ENCODE peak calls at places on chromosome 15, in four cellular contexts. Z is AG08395; L is H7; E is activated naive CD4-positive, alpha-beta T cell treated with anti-CD3 and anti-CD28 coated beads, Interleukin-2, amount 10 ng/mL, durations not matched to agents 7 days and 5 days. W is an unnamed sample.

GRCh38 chr15:56496635-56497034 is 31.7 kb upstream of the MNS1 start:
- DNase-seq in Z (peak), E (no peak), L (peak), W (peak)

GRCh38 chr15:77830041-77830440 is 197.3 kb upstream of the LINGO1 start:
- DNase-seq in Z (peak), E (no peak), L (no peak), W (peak)

GRCh38 chr15:59353994-59354951 is 18.4 kb downstream of the MYO1E start:
- DNase-seq in E (peak), L (peak), Z (no peak), W (no peak)

GRCh38 chr15:100330221-100330620 is 11.6 kb downstream of the ADAMTS17 start:
- DNase-seq in Z (no peak), L (no peak), E (peak), W (no peak)

GRCh38 chr15:68658641-68659358 is 80.0 kb downstream of the CORO2B start:
- DNase-seq in E (no peak), Z (no peak), L (peak), W (no peak)

GRCh38 chr15:99438222-99438592 is 127.6 kb upstream of the MEF2A start:
- DNase-seq in E (no peak), L (no peak), Z (no peak), W (no peak)

GRCh38 chr15:78264304-78265136 is at the start of gene DNAJA4:
- DNase-seq in E (peak), Z (peak), L (peak), W (peak)

GRCh38 chr15:87419341-87419740 is 837.2 kb downstream of the NTRK3 start:
- DNase-seq in Z (no peak), L (no peak), E (no peak), W (no peak)

GRCh38 chr15:39184701-39185390 is 396.0 kb upstream of the THBS1 start:
- DNase-seq in E (no peak), Z (no peak), L (no peak), W (no peak)

GRCh38 chr15:71336671-71337070 is 221.4 kb downstream of the THSD4 start:
- DNase-seq in Z (no peak), L (no peak), E (no peak), W (no peak)

GRCh38 chr15:85642693-85643058 is 152.0 kb downstream of the KLHL25 start:
- DNase-seq in E (no peak), Z (peak), L (no peak), W (no peak)

GRCh38 chr15:28093761-28094535 is 5.2 kb downstream of the OCA2 start:
- DNase-seq in L (peak), E (peak), Z (no peak), W (no peak)

W was measured in ACHN.